ENCODE peak calls at places on chromosomes 5 and 9, in five cellular contexts. S is BJ, F is lung, L is fibroblast of the aortic adventitia, A is GDM1. G is an unnamed sample.

GRCh38 chr9:94911211-94911610 is 184.7 kb downstream of the AOPEP start:
- DNase-seq in S (no peak), F (peak; percentile 16), L (no peak), A (no peak), G (no peak)

GRCh38 chr9:25702536-25702935 is 24.3 kb upstream of the TUSC1 start:
- DNase-seq in S (no peak), F (no peak), L (no peak), A (no peak), G (no peak)

GRCh38 chr5:98309785-98310566 is 463.5 kb upstream of the RGMB start:
- DNase-seq in S (peak; percentile 95), F (no peak), L (peak; percentile 90), A (peak; percentile 22), G (no peak)

GRCh38 chr5:127840809-127841208 is 137.6 kb downstream of the CCDC192 start:
- DNase-seq in S (no peak), F (no peak), L (no peak), A (no peak), G (no peak)

GRCh38 chr9:110591526-110591925 is 12.0 kb upstream of the SVEP1 start:
- DNase-seq in S (no peak), F (no peak), L (peak; percentile 56), A (no peak), G (no peak)

GRCh38 chr5:76732405-76733048 is 16.6 kb downstream of the F2R start:
- DNase-seq in S (no peak), F (no peak), L (no peak), A (no peak), G (no peak)

GRCh38 chr5:151739939-151740335 is 18.5 kb downstream of the ATOX1 start:
- DNase-seq in S (peak; percentile 96), F (no peak), L (peak; percentile 98), A (no peak), G (no peak)

GRCh38 chr5:33905381-33905780 is 13.6 kb upstream of the ADAMTS12 start:
- DNase-seq in S (no peak), F (no peak), L (no peak), A (no peak), G (no peak)

GRCh38 chr5:2887401-2888348 is 136.2 kb upstream of the IRX2 start:
- DNase-seq in S (no peak), F (no peak), L (no peak), A (no peak), G (no peak)

GRCh38 chr5:54296386-54296785 is 14.0 kb downstream of the ARL15 start:
- DNase-seq in S (no peak), F (peak; percentile 32), L (no peak), A (no peak), G (no peak)

GRCh38 chr5:73170522-73170921 is 2.5 kb upstream of the TMEM174 start:
- DNase-seq in S (no peak), F (no peak), L (peak; percentile 35), A (peak; percentile 19), G (no peak)

GRCh38 chr5:173917788-173918786 is 29.9 kb downstream of the CPEB4 start:
- DNase-seq in S (peak; percentile 51), F (no peak), L (peak; percentile 93), A (peak; percentile 82), G (no peak)

GRCh38 chr9:136391737-136392537 is 8.0 kb downstream of the SNAPC4 start:
- DNase-seq in S (no peak), F (no peak), L (no peak), A (no peak), G (no peak)

GRCh38 chr5:148844433-148845279 is 18.2 kb downstream of the ADRB2 start:
- DNase-seq in S (no peak), F (no peak), L (no peak), A (no peak), G (no peak)

G was measured in lower leg skin.